ENCODE peak calls at places on chromosome 19, in five cellular contexts. W, P, O, A and H are unnamed samples. For H3K27me3 and H3K4me1, the result is how much of the 10 kb centered on the place peaks cover.

GRCh38 chr19:14061751-14062557 is at the start of gene PALM3:
- DNase-seq in W (no peak), P (no peak), O (peak), A (no peak), H (no peak)

GRCh38 chr19:48391100-48392005 is at the start of gene KDELR1:
- DNase-seq in W (peak), P (no peak), O (peak), A (peak), H (peak)

GRCh38 chr19:45522010-45522941 is 15.0 kb downstream of the VASP start:
- DNase-seq in W (no peak), P (no peak), O (no peak), A (no peak), H (no peak)

GRCh38 chr19:17302391-17303166 is 646 bp downstream of the ABHD8 start:
- DNase-seq in W (no peak), P (no peak), O (peak), A (no peak), H (no peak)

GRCh38 chr19:41352609-41353465 is 885 bp downstream of the TGFB1 start:
- DNase-seq in W (peak), P (no peak), O (peak), A (peak), H (peak)

GRCh38 chr19:55457683-55458457 is 3.6 kb downstream of the ISOC2 start:
- DNase-seq in W (no peak), P (no peak), O (no peak), A (no peak), H (no peak)

GRCh38 chr19:31408460-31409124 is 59.4 kb upstream of the TSHZ3 start:
- DNase-seq in W (peak), P (no peak), O (peak), A (no peak), H (peak)

GRCh38 chr19:17159466-17160393 is 55.4 kb upstream of the USE1 start:
- DNase-seq in W (peak), P (peak), O (no peak), A (no peak), H (peak)

GRCh38 chr19:13794388-13794751 is 873 bp upstream of the ZSWIM4 start:
- DNase-seq in W (peak), P (no peak), O (peak), A (peak), H (peak)

GRCh38 chr19:39375929-39376328 is 15.0 kb downstream of the PAF1 start:
- DNase-seq in W (no peak), P (no peak), O (no peak), A (no peak), H (no peak)

GRCh38 chr19:40006273-40006691 is 9.4 kb downstream of the ZNF546 start:
- DNase-seq in W (peak), P (no peak), O (peak), A (no peak), H (peak)

GRCh38 chr19:40578442-40578908 is 1.8 kb downstream of the SHKBP1 start:
- DNase-seq in W (no peak), P (no peak), O (peak), A (no peak), H (no peak)

GRCh38 chr19:19034204-19034624 is 811 bp downstream of the ARMC6 start:
- DNase-seq in W (peak), P (peak), O (peak), A (peak), H (peak)

GRCh38 chr19:57305056-57305455 is 15.2 kb upstream of the ZNF543 start:
- DNase-seq in W (peak), P (no peak), O (no peak), A (no peak), H (peak)

GRCh38 chr19:57314146-57314545 is 6.1 kb upstream of the ZNF543 start:
- DNase-seq in W (no peak), P (no peak), O (no peak), A (no peak), H (no peak)

GRCh38 chr19:57308514-57308913 is 11.8 kb upstream of the ZNF543 start:
- DNase-seq in W (no peak), P (no peak), O (no peak), A (no peak), H (no peak)

DNA sequence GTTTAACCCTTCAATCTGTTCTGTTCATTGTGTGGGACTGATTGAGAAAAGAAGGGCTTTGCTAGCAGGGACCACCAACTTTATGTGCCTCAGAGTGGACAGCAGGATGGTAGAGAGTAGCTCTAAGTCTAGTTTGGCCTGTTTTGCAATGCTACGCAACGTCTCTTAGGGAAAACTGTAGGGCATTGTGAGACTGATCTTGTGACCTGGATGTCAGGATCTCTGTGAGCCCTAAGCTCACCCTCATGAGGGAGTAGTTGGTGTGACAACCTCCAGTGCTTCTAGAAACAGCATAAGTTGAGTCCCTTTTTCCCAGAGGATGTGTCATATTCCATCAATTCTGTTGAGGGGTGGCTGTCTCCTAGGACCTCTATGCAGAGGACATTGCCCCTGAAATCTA is 9.5 kb upstream of the ZNF543 start:
- DNase-seq in W (no peak), P (no peak), O (no peak), A (no peak), H (no peak)
- H3K27me3 ChIP-seq in W (under half), P (under half), O (under half), A (under half), H (under half)

GRCh38 chr19:34999498-35000337 is at the start of gene GRAMD1A:
- DNase-seq in W (peak), P (peak), O (peak), A (peak), H (peak)

GRCh38 chr19:35000338-35000646 is 169 bp downstream of the GRAMD1A start:
- DNase-seq in W (no peak), P (no peak), O (no peak), A (no peak), H (no peak)

GRCh38 chr19:35000647-35001501 is 751 bp downstream of the GRAMD1A start:
- DNase-seq in W (peak), P (no peak), O (peak), A (peak), H (peak)

GRCh38 chr19:35004517-35005255 is 4.6 kb downstream of the GRAMD1A start:
- DNase-seq in W (no peak), P (no peak), O (no peak), A (no peak), H (no peak)

GRCh38 chr19:35002037-35002535 is 2.0 kb downstream of the GRAMD1A start:
- DNase-seq in W (no peak), P (no peak), O (no peak), A (no peak), H (no peak)
- H3K4me1 ChIP-seq in W (under half), P (under half), O (under half), A (under half), H (under half)

GRCh38 chr19:46785980-46786235 is 2.5 kb downstream of the SLC1A5 start:
- DNase-seq in W (no peak), P (no peak), O (no peak), A (no peak), H (no peak)
- H3K9ac ChIP-seq in W (peak), P (peak), O (peak), A (no peak), H (peak)

GRCh38 chr19:1775951-1776605 is 22.8 kb downstream of the ONECUT3 start:
- DNase-seq in W (no peak), P (no peak), O (no peak), A (no peak), H (no peak)

GRCh38 chr19:1776606-1777147 is 23.4 kb downstream of the ONECUT3 start:
- DNase-seq in W (no peak), P (no peak), O (no peak), A (no peak), H (no peak)

GRCh38 chr19:1774999-1775772 is 21.9 kb downstream of the ONECUT3 start:
- DNase-seq in W (no peak), P (no peak), O (no peak), A (no peak), H (peak)

GRCh38 chr19:1770866-1771576 is 17.7 kb downstream of the ONECUT3 start:
- DNase-seq in W (no peak), P (no peak), O (no peak), A (no peak), H (no peak)

GRCh38 chr19:1773173-1773572 is 19.9 kb downstream of the ONECUT3 start:
- DNase-seq in W (peak), P (no peak), O (peak), A (no peak), H (no peak)
- H3K27me3 ChIP-seq in W (under half), P (under half), O (under half), A (under half), H (under half)

GRCh38 chr19:1068111-1069001 is 1.4 kb downstream of the ARHGAP45 start:
- DNase-seq in W (no peak), P (no peak), O (no peak), A (peak), H (no peak)
- H3K4me1 ChIP-seq in W (under half), P (under half), O (under half), A (under half), H (under half)

GRCh38 chr19:1286451-1286858 is 782 bp downstream of the EFNA2 start:
- DNase-seq in W (no peak), P (no peak), O (no peak), A (no peak), H (no peak)

GRCh38 chr19:1284293-1284978 is 1.2 kb upstream of the EFNA2 start:
- DNase-seq in W (no peak), P (no peak), O (no peak), A (peak), H (no peak)

GRCh38 chr19:1284979-1285736 is 515 bp upstream of the EFNA2 start:
- DNase-seq in W (no peak), P (no peak), O (no peak), A (peak), H (no peak)

GRCh38 chr19:1286859-1287621 is 1.4 kb downstream of the EFNA2 start:
- DNase-seq in W (no peak), P (no peak), O (no peak), A (peak), H (no peak)

DNA sequence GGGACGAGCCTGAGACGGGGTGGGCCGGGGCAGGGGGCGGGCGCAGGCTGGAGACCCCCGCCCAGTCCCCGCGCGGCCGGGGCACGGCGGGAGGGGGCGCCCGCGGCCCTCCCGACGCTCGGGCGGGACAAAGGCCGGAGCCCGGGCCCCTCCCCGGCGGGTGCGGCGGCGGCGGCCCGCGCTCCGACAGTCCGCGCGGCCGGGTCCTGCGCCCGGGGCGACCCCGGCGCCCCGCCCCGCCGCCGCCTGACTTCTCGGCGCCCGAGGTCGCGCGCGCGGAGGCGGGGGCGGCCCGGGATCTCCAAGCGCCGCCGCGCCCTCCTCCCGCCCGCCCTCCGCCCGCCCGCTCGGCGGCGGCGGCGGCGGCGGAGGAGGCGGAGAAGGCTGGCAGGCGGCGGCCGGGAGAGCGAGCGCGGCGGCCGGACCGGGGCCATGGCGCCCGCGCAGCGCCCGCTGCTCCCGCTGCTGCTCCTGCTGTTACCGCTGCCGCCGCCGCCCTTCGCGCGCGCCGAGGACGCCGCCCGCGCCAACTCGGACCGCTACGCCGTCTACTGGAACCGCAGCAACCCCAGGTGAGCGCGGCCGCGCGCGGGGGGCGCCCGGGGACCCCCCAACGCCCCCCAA is at the start of gene EFNA2:
- DNase-seq in W (no peak), P (no peak), O (no peak), A (no peak), H (peak)
- H3K9ac ChIP-seq in W (no peak), P (peak), O (no peak), A (peak), H (no peak)